ENCODE peak calls at places on chromosomes 6 and 20, in ten cellular contexts. W is iris pigment epithelial cell; M is HepG2; S is GM23338; A is LoVo; Y is esophagus squamous epithelium; I is NCI-H774; X is AG10803; K is stimulated activated CD8-positive, alpha-beta memory T cell treated with anti-CD3 and anti-CD28 coated beads, Interleukin-15, amount 100 ng/mL, for 24 hours; T is brain microvascular endothelial cell. R is an unnamed sample.

GRCh38 chr20:20712474-20713243 is at the start of gene RALGAPA2:
- DNase-seq in Y (peak), W (peak), X (peak), I (peak), T (peak), S (peak), A (peak), M (peak), K (peak), R (peak)

GRCh38 chr6:19731286-19731685 is 105.9 kb upstream of the ID4 start:
- DNase-seq in X (peak), M (peak), I (no peak), T (peak), K (no peak), A (no peak), Y (no peak), S (no peak), W (peak), R (no peak)

GRCh38 chr6:74282143-74282689 is 586.2 kb downstream of the CD109 start:
- DNase-seq in S (no peak), Y (no peak), I (no peak), W (no peak), K (no peak), X (no peak), M (no peak), A (no peak), T (no peak), R (no peak)

GRCh38 chr20:62914436-62914835 is 11.9 kb downstream of the DIDO1 start:
- DNase-seq in K (no peak), M (no peak), A (no peak), I (no peak), T (no peak), X (no peak), W (no peak), S (no peak), Y (no peak), R (no peak)

GRCh38 chr6:151018035-151018434 is 152.5 kb downstream of the MTHFD1L start:
- DNase-seq in S (no peak), A (no peak), W (no peak), I (no peak), K (no peak), M (no peak), Y (no peak), T (no peak), X (peak), R (no peak)

GRCh38 chr6:149347067-149347466 is 29.6 kb downstream of the TAB2 start:
- DNase-seq in S (no peak), I (no peak), W (peak), X (peak), T (no peak), M (no peak), K (no peak), Y (no peak), A (no peak), R (no peak)

GRCh38 chr6:39227476-39227875 is 1.8 kb downstream of the KCNK5 start:
- DNase-seq in A (no peak), K (no peak), X (no peak), M (no peak), T (no peak), S (no peak), W (no peak), Y (no peak), I (no peak), R (no peak)

GRCh38 chr6:155050311-155050710 is 55.2 kb downstream of the TIAM2 start:
- DNase-seq in I (no peak), X (no peak), K (no peak), A (no peak), Y (no peak), M (no peak), S (no peak), W (peak), T (peak), R (no peak)

GRCh38 chr6:159106627-159107241 is 61.9 kb upstream of the TAGAP start:
- DNase-seq in M (peak), X (peak), I (peak), A (no peak), K (peak), Y (no peak), S (peak), W (peak), T (peak), R (peak)

GRCh38 chr6:14270925-14271791 is 153.6 kb downstream of the CD83 start:
- DNase-seq in X (peak), K (no peak), M (no peak), S (no peak), A (peak), I (no peak), W (peak), Y (no peak), T (peak), R (no peak)

GRCh38 chr6:52749546-52750152 is 13.6 kb downstream of the GSTA2 start:
- DNase-seq in I (no peak), A (no peak), M (no peak), X (no peak), W (no peak), Y (no peak), T (no peak), K (no peak), S (peak), R (no peak)

GRCh38 chr6:57137392-57137791 is 34.7 kb upstream of the BAG2 start:
- DNase-seq in X (no peak), M (no peak), S (no peak), Y (no peak), I (no peak), W (no peak), K (no peak), A (no peak), T (no peak), R (no peak)

GRCh38 chr6:2857580-2858337 is 16.1 kb upstream of the SERPINB1 start:
- DNase-seq in A (peak), X (peak), I (no peak), S (no peak), M (no peak), Y (no peak), W (peak), K (no peak), T (peak), R (no peak)

GRCh38 chr20:38726849-38727601 is 2.7 kb downstream of the SLC32A1 start:
- DNase-seq in Y (no peak), W (no peak), A (no peak), K (peak), T (no peak), I (no peak), X (no peak), S (peak), M (peak), R (no peak)

GRCh38 chr20:59972037-59972801 is 14.0 kb downstream of the CDH26 start:
- DNase-seq in Y (no peak), A (no peak), S (no peak), T (no peak), I (no peak), M (no peak), X (no peak), W (no peak), K (no peak), R (no peak)

GRCh38 chr6:17278289-17279061 is 2.7 kb upstream of the RBM24 start:
- DNase-seq in A (peak), M (peak), K (no peak), I (no peak), Y (no peak), S (no peak), T (peak), X (peak), W (peak), R (no peak)